ENCODE peak calls at places on chromosomes 6 and 20, in five cellular contexts. One of them, this sample, is unnamed.
A peak's percentile ranks its signal among the peaks of the same experiment; 100 is the strongest.

GRCh38 chr6:5905431-5906339 is 101.0 kb downstream of the NRN1 start:
- DNase-seq in HepG2: no peak
- DNase-seq in GM12892: no peak
- DNase-seq in H1: no peak
- DNase-seq in K562: no peak
- DNase-seq in this sample: no peak

GRCh38 chr6:117494694-117495318 is 12.3 kb downstream of the DCBLD1 start:
- DNase-seq in HepG2: no peak
- DNase-seq in GM12892: no peak
- DNase-seq in H1: no peak
- DNase-seq in K562: no peak
- DNase-seq in this sample: no peak

GRCh38 chr20:53611449-53611894 is 17.8 kb upstream of the ZNF217 start:
- DNase-seq in HepG2: no peak
- DNase-seq in GM12892: no peak
- DNase-seq in H1: peak; percentile 37
- DNase-seq in K562: no peak
- DNase-seq in this sample: no peak

GRCh38 chr6:39876111-39876510 is 58.2 kb downstream of the MOCS1 start:
- DNase-seq in HepG2: no peak
- DNase-seq in GM12892: no peak
- DNase-seq in H1: no peak
- DNase-seq in K562: no peak
- DNase-seq in this sample: no peak

GRCh38 chr6:165448210-165448609 is 138.8 kb upstream of the C6orf118 start:
- DNase-seq in HepG2: no peak
- DNase-seq in GM12892: no peak
- DNase-seq in H1: no peak
- DNase-seq in K562: no peak
- DNase-seq in this sample: no peak

GRCh38 chr6:34597605-34598353 is 41.6 kb upstream of the SPDEF start:
- DNase-seq in HepG2: peak; percentile 23
- DNase-seq in GM12892: no peak
- DNase-seq in H1: no peak
- DNase-seq in K562: no peak
- DNase-seq in this sample: no peak

GRCh38 chr6:163416380-163416629 is 1.8 kb downstream of the QKI start:
- DNase-seq in HepG2: no peak
- DNase-seq in GM12892: no peak
- DNase-seq in H1: no peak
- DNase-seq in K562: no peak
- DNase-seq in this sample: no peak

GRCh38 chr6:111699123-111699522 is 93.4 kb upstream of the TRAF3IP2 start:
- DNase-seq in HepG2: no peak
- DNase-seq in GM12892: no peak
- DNase-seq in H1: no peak
- DNase-seq in K562: no peak
- DNase-seq in this sample: no peak

GRCh38 chr6:72952808-72953630 is 272.3 kb downstream of the KHDC1L start:
- DNase-seq in HepG2: no peak
- DNase-seq in GM12892: no peak
- DNase-seq in H1: no peak
- DNase-seq in K562: no peak
- DNase-seq in this sample: no peak

GRCh38 chr20:64009811-64010387 is 26.1 kb upstream of the C20orf204 start:
- DNase-seq in HepG2: no peak
- DNase-seq in GM12892: no peak
- DNase-seq in H1: no peak
- DNase-seq in K562: no peak
- DNase-seq in this sample: no peak

GRCh38 chr6:169132361-169132895 is 121.2 kb downstream of the THBS2 start:
- DNase-seq in HepG2: no peak
- DNase-seq in GM12892: no peak
- DNase-seq in H1: no peak
- DNase-seq in K562: no peak
- DNase-seq in this sample: no peak

GRCh38 chr20:62860391-62860923 is 1.2 kb downstream of the TCFL5 start:
- DNase-seq in HepG2: peak; percentile 39
- DNase-seq in GM12892: no peak
- DNase-seq in H1: no peak
- DNase-seq in K562: no peak
- DNase-seq in this sample: no peak

GRCh38 chr6:29813066-29813465 is 14.6 kb upstream of the HLA-G start:
- DNase-seq in HepG2: no peak
- DNase-seq in GM12892: no peak
- DNase-seq in H1: peak; percentile 41
- DNase-seq in K562: no peak
- DNase-seq in this sample: no peak

GRCh38 chr6:113734886-113735481 is 122.2 kb upstream of the MARCKS start:
- DNase-seq in HepG2: no peak
- DNase-seq in GM12892: no peak
- DNase-seq in H1: peak; percentile 14
- DNase-seq in K562: no peak
- DNase-seq in this sample: no peak

GRCh38 chr6:20931772-20932171 is 397.5 kb downstream of the CDKAL1 start:
- DNase-seq in HepG2: no peak
- DNase-seq in GM12892: no peak
- DNase-seq in H1: no peak
- DNase-seq in K562: no peak
- DNase-seq in this sample: no peak

GRCh38 chr20:12695937-12696336 is 312.8 kb upstream of the SPTLC3 start:
- DNase-seq in HepG2: no peak
- DNase-seq in GM12892: no peak
- DNase-seq in H1: no peak
- DNase-seq in K562: no peak
- DNase-seq in this sample: no peak

GRCh38 chr20:8330785-8331699 is 199.0 kb downstream of the PLCB1 start:
- DNase-seq in HepG2: peak; percentile 94
- DNase-seq in GM12892: no peak
- DNase-seq in H1: no peak
- DNase-seq in K562: no peak
- DNase-seq in this sample: no peak

GRCh38 chr6:131954775-131955107 is 3.6 kb upstream of the CCN2 start:
- DNase-seq in HepG2: peak; percentile 68
- DNase-seq in GM12892: no peak
- DNase-seq in H1: no peak
- DNase-seq in K562: no peak
- DNase-seq in this sample: no peak

GRCh38 chr20:5864873-5865582 is 85.3 kb downstream of the TRMT6 start:
- DNase-seq in HepG2: no peak
- DNase-seq in GM12892: no peak
- DNase-seq in H1: no peak
- DNase-seq in K562: no peak
- DNase-seq in this sample: no peak

GRCh38 chr20:33689973-33690372 is 3.8 kb upstream of the E2F1 start:
- DNase-seq in HepG2: peak; percentile 50
- DNase-seq in GM12892: no peak
- DNase-seq in H1: no peak
- DNase-seq in K562: peak; percentile 57
- DNase-seq in this sample: no peak

GRCh38 chr6:141724731-141725130 is 408.0 kb upstream of the GJE1 start:
- DNase-seq in HepG2: no peak
- DNase-seq in GM12892: no peak
- DNase-seq in H1: no peak
- DNase-seq in K562: no peak
- DNase-seq in this sample: no peak

GRCh38 chr20:1883986-1884385 is 11.2 kb upstream of the SIRPA start:
- DNase-seq in HepG2: no peak
- DNase-seq in GM12892: no peak
- DNase-seq in H1: no peak
- DNase-seq in K562: no peak
- DNase-seq in this sample: no peak

GRCh38 chr6:91087864-91088263 is 501.0 kb upstream of the MAP3K7 start:
- DNase-seq in HepG2: no peak
- DNase-seq in GM12892: no peak
- DNase-seq in H1: no peak
- DNase-seq in K562: no peak
- DNase-seq in this sample: no peak

GRCh38 chr6:146543211-146543939 is at the start of gene RAB32:
- DNase-seq in HepG2: peak; percentile 89
- DNase-seq in GM12892: peak; percentile 12
- DNase-seq in H1: peak; percentile 85
- DNase-seq in K562: peak; percentile 88
- DNase-seq in this sample: peak; percentile 32

GRCh38 chr6:3946779-3947178 is 97.6 kb downstream of the FAM50B start:
- DNase-seq in HepG2: no peak
- DNase-seq in GM12892: no peak
- DNase-seq in H1: no peak
- DNase-seq in K562: no peak
- DNase-seq in this sample: no peak

GRCh38 chr20:43752561-43753301 is 25.9 kb upstream of the GTSF1L start:
- DNase-seq in HepG2: no peak
- DNase-seq in GM12892: peak; percentile 46
- DNase-seq in H1: no peak
- DNase-seq in K562: no peak
- DNase-seq in this sample: no peak

GRCh38 chr6:37525460-37526357 is 26.0 kb upstream of the CCDC167 start:
- DNase-seq in HepG2: no peak
- DNase-seq in GM12892: no peak
- DNase-seq in H1: peak; percentile 82
- DNase-seq in K562: peak; percentile 75
- DNase-seq in this sample: no peak

GRCh38 chr6:152380993-152381898 is 255.9 kb downstream of the SYNE1 start:
- DNase-seq in HepG2: peak; percentile 91
- DNase-seq in GM12892: no peak
- DNase-seq in H1: no peak
- DNase-seq in K562: no peak
- DNase-seq in this sample: no peak

GRCh38 chr6:129708496-129709216 is 1.3 kb downstream of the ARHGAP18 start:
- DNase-seq in HepG2: no peak
- DNase-seq in GM12892: no peak
- DNase-seq in H1: no peak
- DNase-seq in K562: no peak
- DNase-seq in this sample: no peak

GRCh38 chr6:161356167-161356844 is 82.4 kb upstream of the AGPAT4 start:
- DNase-seq in HepG2: no peak
- DNase-seq in GM12892: no peak
- DNase-seq in H1: peak; percentile 27
- DNase-seq in K562: no peak
- DNase-seq in this sample: no peak

GRCh38 chr20:29443819-29444218 is 1813.6 kb upstream of the DEFB115 start:
- DNase-seq in HepG2: no peak
- DNase-seq in GM12892: no peak
- DNase-seq in H1: no peak
- DNase-seq in K562: no peak
- DNase-seq in this sample: no peak

GRCh38 chr6:35036059-35036827 is 104.9 kb downstream of the TCP11 start:
- DNase-seq in HepG2: no peak
- DNase-seq in GM12892: no peak
- DNase-seq in H1: no peak
- DNase-seq in K562: no peak
- DNase-seq in this sample: no peak

GRCh38 chr6:158819213-158819976 is at the start of gene EZR:
- DNase-seq in HepG2: peak; percentile 59
- DNase-seq in GM12892: peak; percentile 86
- DNase-seq in H1: peak; percentile 86
- DNase-seq in K562: peak; percentile 98
- DNase-seq in this sample: peak; percentile 82

DNA sequence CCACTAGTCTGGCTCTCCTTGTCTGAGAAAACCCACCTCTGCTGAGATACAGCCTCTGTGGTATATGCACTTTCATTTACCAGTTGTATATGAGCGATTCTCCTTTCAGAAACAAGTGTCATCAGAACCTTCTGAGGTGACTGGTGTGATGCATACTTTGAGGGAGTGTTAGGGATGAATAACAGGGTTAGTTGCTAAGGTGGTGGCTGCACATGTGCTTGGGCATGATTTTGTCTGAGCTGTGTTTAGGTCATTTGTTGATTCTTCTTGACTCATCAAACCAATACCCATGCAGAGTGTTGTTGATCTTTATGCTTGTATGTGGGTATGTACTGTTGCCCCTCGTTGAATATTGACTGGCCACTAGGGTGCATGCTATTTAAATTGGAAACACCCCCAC is 25.7 kb downstream of the DTD1 start:
- DNase-seq in HepG2: no peak
- DNase-seq in GM12892: no peak
- DNase-seq in H1: no peak
- DNase-seq in K562: no peak
- DNase-seq in this sample: no peak
- TF ChIP-seq POLR2AphosphoS5 in HepG2: no peak
- TF ChIP-seq POLR2AphosphoS5 in GM12892: no peak
- TF ChIP-seq POLR2AphosphoS5 in H1: no peak
- TF ChIP-seq POLR2AphosphoS5 in K562: no peak
- TF ChIP-seq POLR2AphosphoS5 in this sample: no peak

GRCh38 chr6:135022050-135022697 is 32.4 kb downstream of the HBS1L start:
- DNase-seq in HepG2: no peak
- DNase-seq in GM12892: no peak
- DNase-seq in H1: no peak
- DNase-seq in K562: no peak
- DNase-seq in this sample: no peak
- TF ChIP-seq POLR2A in HepG2: no peak
- TF ChIP-seq POLR2A in GM12892: no peak
- TF ChIP-seq POLR2A in H1: no peak
- TF ChIP-seq POLR2A in K562: no peak
- TF ChIP-seq POLR2A in this sample: no peak

DNA sequence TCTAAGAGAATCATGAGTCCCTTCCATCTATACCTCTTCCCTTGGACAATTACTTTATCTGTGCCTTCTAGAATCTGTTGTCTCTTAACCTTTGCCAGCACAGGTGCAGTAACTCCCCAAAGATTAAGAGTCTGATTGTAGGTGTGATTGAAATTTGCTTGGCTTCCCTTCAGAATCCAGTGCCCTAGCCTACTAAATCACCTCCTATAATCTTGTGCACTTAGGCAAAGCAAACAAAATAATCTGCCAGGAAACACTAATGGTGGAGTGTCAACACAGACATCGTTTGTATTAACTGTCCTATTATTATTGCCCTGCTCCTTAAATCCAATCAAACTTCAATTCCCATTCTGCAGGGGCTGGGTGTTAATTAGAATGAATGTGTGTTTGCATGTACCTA is 28.0 kb downstream of the ID4 start:
- DNase-seq in HepG2: no peak
- DNase-seq in GM12892: no peak
- DNase-seq in H1: no peak
- DNase-seq in K562: no peak
- DNase-seq in this sample: no peak
- TF ChIP-seq TAF1 in HepG2: no peak
- TF ChIP-seq TAF1 in GM12892: no peak
- TF ChIP-seq TAF1 in H1: no peak
- TF ChIP-seq TAF1 in K562: no peak
- TF ChIP-seq TAF1 in this sample: no peak

DNA sequence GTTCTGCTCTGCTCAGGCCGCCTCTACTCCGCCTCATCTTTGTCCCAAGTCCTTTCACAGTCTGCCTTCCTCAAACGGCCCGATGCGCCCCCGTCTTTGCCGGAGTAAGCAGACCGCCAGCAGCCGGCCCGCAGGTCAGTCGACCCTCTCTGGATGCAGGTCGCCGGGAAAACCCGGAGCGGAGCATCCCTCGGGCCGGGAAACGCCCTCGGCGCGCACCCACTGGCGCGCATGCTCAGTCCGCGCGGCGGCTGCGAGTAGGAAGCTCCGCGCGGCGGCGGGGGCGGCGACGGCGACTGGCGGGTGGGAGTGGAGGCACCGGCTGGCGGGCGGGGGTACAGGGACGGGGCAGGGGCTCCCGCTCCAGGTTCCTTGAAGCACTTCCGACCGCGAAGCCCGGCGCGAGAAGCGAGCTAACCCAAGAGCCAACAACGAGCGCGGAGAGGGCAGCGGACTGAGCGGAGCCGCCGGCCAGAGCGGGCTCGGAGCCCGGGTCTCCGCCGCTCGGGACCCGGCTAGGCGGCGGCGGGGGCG is at the start of gene LRRC1:
- DNase-seq in HepG2: peak; percentile 88
- DNase-seq in GM12892: peak; percentile 75
- DNase-seq in H1: peak; percentile 99
- DNase-seq in K562: peak; percentile 18
- DNase-seq in this sample: peak; percentile 77
- TF ChIP-seq POLR2AphosphoS5 in HepG2: peak; percentile 92
- TF ChIP-seq POLR2AphosphoS5 in GM12892: no peak
- TF ChIP-seq POLR2AphosphoS5 in H1: peak; percentile 52
- TF ChIP-seq POLR2AphosphoS5 in K562: no peak
- TF ChIP-seq POLR2AphosphoS5 in this sample: no peak